ENCODE peak calls at places on chromosomes 11 and 22, in five cellular contexts. Z, T, Y, C and K are unnamed samples.
A peak's percentile ranks its signal among the peaks of the same experiment; 100 is the strongest.

GRCh38 chr11:17548444-17548843 is 1.4 kb downstream of the OTOG start:
- DNase-seq in T (no peak), Z (no peak), Y (no peak), C (no peak), K (no peak)

GRCh38 chr11:12963789-12964536 is 45.2 kb upstream of the RASSF10 start:
- DNase-seq in C (peak; percentile 60), T (peak; percentile 79), Z (peak; percentile 59), Y (no peak), K (peak; percentile 61)

GRCh38 chr11:20158597-20159257 is 1.5 kb downstream of the DBX1 start:
- DNase-seq in C (peak; percentile 6), Z (no peak), T (peak; percentile 41), Y (no peak), K (peak; percentile 9)

GRCh38 chr22:48744283-48744641 is 1083.4 kb downstream of the BRD1 start:
- DNase-seq in Y (peak; percentile 59), C (no peak), T (peak; percentile 21), Z (no peak), K (no peak)

GRCh38 chr22:37514526-37515051 is 4.6 kb downstream of the CARD10 start:
- DNase-seq in T (no peak), Y (no peak), Z (no peak), C (no peak), K (no peak)

GRCh38 chr11:20474176-20474950 is 86.8 kb downstream of the PRMT3 start:
- DNase-seq in T (no peak), Z (no peak), Y (no peak), C (no peak), K (no peak)

GRCh38 chr11:117887431-117888139 is 11.1 kb upstream of the FXYD6 start:
- DNase-seq in Y (no peak), T (no peak), C (no peak), Z (no peak), K (no peak)

GRCh38 chr11:103683581-103683980 is 352.9 kb upstream of the DDI1 start:
- DNase-seq in T (no peak), C (no peak), Y (no peak), Z (no peak), K (no peak)

GRCh38 chr11:74949748-74950127 is 672 bp downstream of the SPCS2 start:
- DNase-seq in Y (no peak), C (no peak), T (no peak), Z (no peak), K (no peak)

GRCh38 chr11:15744693-15745092 is 611.7 kb downstream of the SOX6 start:
- DNase-seq in C (no peak), Y (no peak), Z (no peak), T (no peak), K (no peak)

GRCh38 chr11:67292671-67293070 is 3.6 kb downstream of the ANKRD13D start:
- DNase-seq in Z (no peak), T (no peak), C (no peak), Y (no peak), K (no peak)

DNA sequence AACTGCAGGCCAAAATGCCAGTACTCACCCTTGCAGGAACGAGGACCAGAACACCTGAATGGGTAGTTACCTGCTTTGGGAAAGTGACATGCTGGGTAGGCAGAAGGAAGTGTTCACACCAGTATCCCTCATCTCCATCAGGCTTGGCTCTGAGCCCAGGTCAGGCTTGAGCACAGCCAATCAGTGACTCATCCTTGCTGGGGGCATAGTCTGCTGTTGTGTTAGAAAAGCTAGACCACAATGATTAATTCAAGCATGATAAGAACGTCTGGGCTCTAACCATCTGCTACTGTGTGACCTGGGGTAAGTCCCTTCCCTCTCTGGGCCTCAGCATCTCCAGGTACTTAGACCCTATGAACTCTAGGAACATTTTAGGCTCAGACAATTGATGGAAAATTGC is 450.4 kb downstream of the MIAT start:
- DNase-seq in C (peak; percentile 30), T (peak; percentile 76), Y (no peak), Z (peak; percentile 70), K (no peak)
- TF ChIP-seq CTCF in C (no peak), T (no peak), Y (no peak), Z (no peak), K (no peak)

DNA sequence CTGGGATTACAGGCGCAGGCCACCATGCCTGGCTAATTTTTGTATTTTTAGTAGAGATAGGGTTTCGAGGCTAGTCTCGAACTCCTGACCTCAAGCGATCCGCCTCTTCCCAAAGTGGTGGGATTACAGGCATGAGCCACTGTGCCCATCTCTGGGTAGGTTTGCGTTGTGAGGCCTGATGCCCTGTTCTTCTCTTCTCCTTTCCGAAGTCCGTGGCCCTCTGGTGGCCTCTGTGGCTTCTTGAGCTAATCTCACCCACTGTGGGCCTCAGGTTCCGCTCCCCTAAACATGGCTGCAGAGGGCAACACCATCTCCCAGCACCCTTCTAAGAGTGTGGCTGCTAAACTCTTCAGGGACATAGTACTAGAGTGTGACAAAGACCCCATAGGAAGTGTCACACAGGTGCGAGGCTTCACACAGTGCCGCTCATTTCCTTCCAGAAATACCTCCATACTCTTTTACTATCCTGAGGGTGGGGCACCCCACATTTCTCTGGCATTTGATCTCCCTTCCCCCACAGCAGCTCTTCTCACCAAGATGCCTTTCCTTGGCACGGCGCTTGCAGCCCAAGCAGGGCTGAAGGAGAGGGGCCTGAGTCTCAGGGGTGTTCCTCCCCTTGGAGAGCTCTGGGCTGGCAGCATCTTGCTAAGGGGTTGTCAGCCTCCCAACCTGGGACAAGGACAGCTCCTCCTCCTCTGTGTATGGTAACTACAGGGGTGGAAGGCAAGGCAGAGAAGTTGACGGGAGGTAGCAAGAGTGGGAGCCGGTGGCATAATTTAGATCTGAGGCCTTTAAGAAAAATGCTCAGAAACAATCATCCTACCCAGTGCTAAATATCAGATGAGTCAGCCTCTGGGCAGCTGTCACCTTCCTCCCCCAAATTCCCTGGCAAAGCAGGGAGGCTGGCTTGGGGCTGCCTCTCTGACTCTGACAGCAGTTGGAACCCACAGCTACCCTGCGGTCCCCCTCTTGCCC is 6.1 kb downstream of the THY1 start:
- DNase-seq in Y (no peak), Z (no peak), T (no peak), C (no peak), K (no peak)
- TF ChIP-seq POLR2AphosphoS5 in Y (no peak), Z (no peak), T (no peak), C (no peak), K (no peak)

DNA sequence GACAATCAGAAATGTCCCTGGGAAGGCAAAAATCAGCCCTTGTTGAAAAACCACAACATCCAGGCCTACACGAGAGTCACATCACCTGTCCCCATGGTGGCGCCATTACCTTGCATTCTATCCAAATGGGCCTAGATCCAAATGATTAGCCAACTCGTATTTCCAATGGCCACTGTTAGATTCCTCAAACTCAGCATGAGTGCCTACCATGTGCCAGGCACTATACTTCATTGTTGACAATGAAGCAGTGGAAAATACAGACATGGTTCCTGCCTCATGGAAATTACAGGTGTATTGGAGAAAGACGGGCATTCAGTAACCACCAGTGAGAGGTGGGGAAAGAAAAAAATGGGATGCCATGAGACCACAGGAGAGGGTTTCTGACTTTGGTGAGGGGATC is 29.8 kb upstream of the CREB3L1 start:
- DNase-seq in C (peak; percentile 72), T (peak; percentile 75), Z (peak; percentile 76), Y (no peak), K (peak; percentile 78)
- TF ChIP-seq CTCF in C (peak; percentile 86), T (peak; percentile 31), Z (peak; percentile 76), Y (no peak), K (no peak)

DNA sequence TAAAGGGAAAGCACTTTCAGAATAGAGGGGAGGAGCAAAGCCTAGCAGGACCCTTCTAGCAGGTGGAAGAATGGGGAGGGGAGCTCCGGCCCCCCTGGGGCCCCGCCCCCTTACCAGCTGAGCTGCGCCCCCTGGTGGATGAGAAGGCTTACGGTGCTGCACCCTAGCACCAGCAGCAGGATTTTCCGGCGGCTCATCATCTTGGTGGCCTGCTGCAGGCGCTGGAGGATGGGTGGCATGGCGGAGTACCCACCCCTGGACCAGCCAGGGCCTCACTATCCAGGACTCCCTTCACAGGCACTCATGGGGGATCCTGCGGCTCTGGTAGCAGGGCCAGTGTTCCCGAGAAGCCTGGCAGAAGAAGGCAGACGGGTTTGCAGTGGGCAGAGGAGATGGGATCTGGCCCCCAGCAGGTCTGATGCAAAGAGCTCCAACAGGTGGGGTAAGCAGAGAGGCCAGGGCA is 3.8 kb downstream of the GAL3ST3 start:
- DNase-seq in C (peak; percentile 65), Z (peak; percentile 63), T (peak; percentile 82), Y (peak; percentile 94), K (peak; percentile 61)
- TF ChIP-seq POLR2AphosphoS5 in C (no peak), Z (no peak), T (no peak), Y (peak; percentile 52), K (peak; percentile 35)

GRCh38 chr22:44084044-44084772 is 60.1 kb downstream of the PARVB start:
- DNase-seq in Z (no peak), C (no peak), Y (no peak), T (no peak), K (no peak)

GRCh38 chr22:44089717-44090570 is 65.8 kb downstream of the PARVB start:
- DNase-seq in Z (no peak), Y (no peak), C (no peak), T (no peak), K (no peak)

GRCh38 chr22:44086759-44087158 is 62.7 kb downstream of the PARVB start:
- DNase-seq in Z (no peak), Y (no peak), T (no peak), C (no peak), K (no peak)

GRCh38 chr22:44088976-44089570 is 65.0 kb downstream of the PARVB start:
- DNase-seq in C (no peak), Y (no peak), T (no peak), Z (no peak), K (peak; percentile 54)

GRCh38 chr22:44085743-44086741 is 61.9 kb downstream of the PARVB start:
- DNase-seq in Z (peak; percentile 52), Y (no peak), T (peak; percentile 85), C (peak; percentile 43), K (peak; percentile 74)
- TF ChIP-seq CTCF in Z (peak; percentile 55), Y (peak; percentile 26), T (peak; percentile 11), C (peak; percentile 73), K (no peak)